ENCODE peak calls at places on chromosomes 7 and 10, in seven cellular contexts. J, F, M, G, D, P and H are unnamed samples.
A peak's percentile ranks its signal among the peaks of the same experiment; 100 is the strongest.

GRCh38 chr10:117242463-117242832 is 1.5 kb downstream of the SLC18A2 start:
- DNase-seq in G (no peak), F (no peak), P (no peak), M (no peak), D (no peak), J (no peak), H (no peak)

GRCh38 chr7:157979631-157980340 is 607.8 kb downstream of the PTPRN2 start:
- DNase-seq in P (no peak), M (no peak), G (no peak), D (no peak), J (no peak), F (no peak), H (no peak)

GRCh38 chr10:46308666-46309450 is 22.1 kb downstream of the ANTXRL start:
- DNase-seq in D (no peak), J (no peak), M (no peak), P (no peak), G (peak; percentile 46), F (peak; percentile 61), H (no peak)

GRCh38 chr7:37390149-37390548 is 58.5 kb downstream of the ELMO1 start:
- DNase-seq in M (no peak), D (no peak), J (no peak), P (no peak), G (peak; percentile 69), F (no peak), H (no peak)

GRCh38 chr7:106915873-106916272 is 50.8 kb downstream of the PIK3CG start:
- DNase-seq in M (no peak), F (no peak), D (no peak), G (no peak), J (no peak), P (no peak), H (no peak)

GRCh38 chr10:88819290-88819689 is 16.8 kb downstream of the LIPM start:
- DNase-seq in D (no peak), F (no peak), J (no peak), P (no peak), G (no peak), M (no peak), H (no peak)

GRCh38 chr10:60778978-60779668 is 845 bp downstream of the CDK1 start:
- DNase-seq in F (no peak), J (no peak), P (no peak), M (peak; percentile 33), G (no peak), D (no peak), H (peak; percentile 50)

GRCh38 chr7:42014625-42015412 is 222.2 kb downstream of the GLI3 start:
- DNase-seq in G (no peak), D (no peak), M (peak; percentile 79), P (peak; percentile 75), F (no peak), J (peak; percentile 70), H (peak; percentile 48)

GRCh38 chr7:20454202-20454601 is 123.5 kb downstream of the ITGB8 start:
- DNase-seq in F (no peak), G (no peak), J (no peak), D (no peak), P (no peak), M (no peak), H (no peak)

GRCh38 chr10:131636841-131637724 is 263.7 kb upstream of the PPP2R2D start:
- DNase-seq in P (no peak), F (no peak), J (no peak), D (peak; percentile 36), G (peak; percentile 34), M (no peak), H (no peak)

DNA sequence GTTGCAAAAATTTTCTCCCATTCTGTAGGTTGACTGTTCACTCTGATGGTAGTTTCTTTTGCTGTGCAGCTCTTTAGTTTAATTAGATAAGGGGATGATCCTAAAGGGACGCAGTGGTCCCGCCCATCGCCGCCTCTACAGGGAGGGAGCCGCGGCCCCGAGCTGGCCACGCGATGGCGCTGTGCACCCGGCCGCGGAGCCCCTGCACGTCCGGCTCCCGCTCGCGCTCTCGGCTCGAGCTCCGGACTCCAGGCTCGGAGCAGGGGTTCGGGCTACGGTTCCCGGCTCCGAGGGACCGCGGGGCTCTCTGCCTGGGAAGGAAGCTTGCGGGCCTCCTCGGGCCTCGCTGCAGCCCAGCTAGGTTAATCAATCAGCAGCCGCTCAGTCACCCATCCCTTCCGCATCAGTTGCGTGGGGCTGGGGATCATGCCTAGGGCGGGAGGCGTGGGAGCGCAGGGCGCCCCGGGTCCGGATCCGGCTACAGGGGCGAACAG is 97.8 kb downstream of the WDR11 start:
- DNase-seq in J (peak; percentile 68), M (peak; percentile 65), P (no peak), D (peak; percentile 66), G (peak; percentile 75), F (peak; percentile 75), H (peak; percentile 37)
- TF ChIP-seq CTCF in J (peak; percentile 94), M (peak; percentile 67), P (no peak), D (peak; percentile 70), G (peak; percentile 78), F (peak; percentile 91), H (peak; percentile 70)

DNA sequence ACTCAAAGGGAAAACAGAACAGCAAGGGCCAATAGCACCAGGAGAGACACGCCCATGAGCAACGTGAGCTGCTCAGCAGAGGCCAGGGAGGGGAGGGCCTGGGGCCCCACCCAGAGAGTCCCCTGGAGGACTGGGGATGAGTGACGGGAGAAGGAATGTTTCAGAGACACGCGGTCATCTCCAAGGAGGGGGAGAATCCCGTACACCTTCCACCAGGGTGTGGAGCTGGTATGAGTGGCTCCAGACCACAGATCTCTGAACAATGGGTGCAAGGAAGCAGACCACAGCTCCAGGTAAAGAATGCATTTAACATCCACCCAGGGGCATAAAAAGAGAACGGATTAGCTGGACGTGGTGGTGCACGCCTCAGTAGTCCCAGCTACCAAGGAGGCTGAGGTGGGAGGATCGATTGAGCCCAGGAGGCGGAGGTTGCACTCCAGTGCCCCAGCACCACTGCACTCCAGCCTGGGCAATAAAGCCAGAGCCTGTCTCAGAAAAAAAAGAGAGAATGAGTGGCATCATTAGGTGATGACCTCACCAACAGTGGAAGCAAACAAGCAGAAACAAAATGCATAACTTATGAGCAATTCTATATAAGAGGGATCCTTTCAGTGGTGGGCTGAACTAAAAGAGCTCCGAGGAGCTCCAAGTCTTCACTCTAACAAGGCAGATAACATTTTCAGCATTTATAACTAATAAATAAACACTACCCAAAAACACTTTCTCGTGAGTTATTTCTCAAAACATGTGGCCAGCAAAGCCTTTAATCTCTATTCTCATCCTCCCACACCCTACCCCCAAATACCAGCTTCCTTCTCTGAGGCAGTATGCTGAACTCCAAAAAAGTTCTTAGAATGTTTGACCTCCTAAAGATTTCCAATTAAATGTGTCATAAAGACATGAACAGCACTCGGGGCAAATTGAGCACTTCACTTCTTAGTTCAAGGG is 12.5 kb downstream of the PSAP start:
- DNase-seq in G (no peak), J (no peak), P (peak; percentile 36), M (peak; percentile 65), D (no peak), F (no peak), H (no peak)
- H3K4me1 ChIP-seq in G (peaks cover 87% of the 10 kb centered on the region), J (peaks cover 12% of the 10 kb centered on the region), P (peaks cover 76% of the 10 kb centered on the region), M (peaks cover 18% of the 10 kb centered on the region), D (peaks cover 95% of the 10 kb centered on the region), F (peaks cover 100% of the 10 kb centered on the region), H (peaks cover 92% of the 10 kb centered on the region)

GRCh38 chr7:54292171-54292925 is 249.8 kb upstream of the VSTM2A start:
- DNase-seq in M (no peak), G (no peak), P (no peak), F (no peak), D (no peak), J (no peak), H (no peak)
- TF ChIP-seq CTCF in M (no peak), G (no peak), P (no peak), F (no peak), D (no peak), J (no peak), H (no peak)

DNA sequence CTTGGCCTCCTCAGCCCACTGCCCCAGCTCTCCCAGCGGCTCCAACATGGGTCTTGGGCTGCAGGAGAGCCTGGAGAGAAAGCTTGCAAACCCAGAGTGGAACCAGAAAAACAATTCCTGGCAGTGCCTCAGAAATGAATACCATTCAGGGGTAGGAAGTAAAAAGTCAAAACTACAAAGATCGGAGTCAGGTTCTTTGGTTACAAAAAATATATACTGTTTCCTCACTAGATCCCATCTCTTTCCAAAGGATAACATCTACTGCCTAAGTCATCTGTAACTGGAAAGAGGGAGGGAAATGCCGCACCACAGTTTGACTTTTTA is 14.9 kb downstream of the CREB3L2 start:
- DNase-seq in F (no peak), D (no peak), M (no peak), P (no peak), J (no peak), G (no peak), H (no peak)
- H3K4me1 ChIP-seq in F (peaks cover 96% of the 10 kb centered on the region), D (peaks cover 42% of the 10 kb centered on the region), M (peaks cover under 1% of the 10 kb centered on the region), P (peaks cover 8% of the 10 kb centered on the region), J (peaks cover 11% of the 10 kb centered on the region), G (peaks cover 67% of the 10 kb centered on the region), H (peaks cover 82% of the 10 kb centered on the region)

GRCh38 chr7:101669307-101669706 is 40.2 kb upstream of the MYL10 start:
- DNase-seq in M (peak; percentile 19), D (no peak), J (no peak), G (no peak), F (no peak), P (peak; percentile 20), H (no peak)
- TF ChIP-seq CTCF in M (peak; percentile 58), D (peak; percentile 7), J (peak; percentile 48), G (no peak), F (no peak), P (no peak), H (peak; percentile 67)

DNA sequence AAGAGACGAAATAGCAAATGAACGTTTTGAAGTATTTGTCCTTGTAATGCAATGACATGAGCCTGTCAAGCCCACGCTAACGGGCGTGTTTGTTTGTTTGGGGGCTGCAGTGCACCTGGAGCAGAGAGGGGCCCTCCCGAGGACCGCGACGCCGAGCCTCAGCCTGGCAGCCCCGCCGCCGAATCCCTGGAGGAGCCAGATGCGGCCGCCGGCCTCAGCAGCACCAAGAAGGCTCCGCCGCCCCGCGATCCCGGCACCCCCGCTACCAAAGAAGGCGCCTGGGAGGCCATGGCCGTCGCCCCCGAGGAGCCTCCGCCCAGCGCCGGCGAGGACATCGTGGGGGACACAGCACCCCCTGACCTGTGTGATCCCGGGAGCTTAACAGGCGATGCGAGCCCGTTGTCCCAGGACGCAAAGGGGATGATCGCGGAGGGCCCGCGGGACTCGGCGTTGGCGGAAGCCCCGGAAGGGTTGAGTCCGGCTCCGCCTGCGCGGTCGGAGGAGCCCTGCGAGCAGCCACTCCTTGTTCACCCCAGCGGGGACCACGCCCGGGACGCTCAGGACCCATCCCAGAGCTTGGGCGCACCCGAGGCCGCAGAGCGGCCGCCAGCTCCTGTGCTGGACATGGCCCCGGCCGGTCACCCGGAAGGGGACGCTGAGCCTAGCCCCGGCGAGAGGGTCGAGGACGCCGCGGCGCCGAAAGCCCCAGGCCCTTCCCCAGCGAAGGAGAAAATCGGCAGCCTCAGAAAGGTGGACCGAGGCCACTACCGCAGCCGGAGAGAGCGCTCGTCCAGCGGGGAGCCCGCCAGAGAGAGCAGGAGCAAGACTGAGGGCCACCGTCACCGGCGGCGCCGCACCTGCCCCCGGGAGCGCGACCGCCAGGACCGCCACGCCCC is 118.5 kb downstream of the CYTH3 start:
- DNase-seq in F (no peak), D (no peak), J (no peak), M (no peak), P (no peak), G (no peak), H (no peak)
- H3K4me1 ChIP-seq in F (no peaks in the 10 kb centered on the region), D (no peaks in the 10 kb centered on the region), J (no peaks in the 10 kb centered on the region), M (no peaks in the 10 kb centered on the region), P (no peaks in the 10 kb centered on the region), G (no peaks in the 10 kb centered on the region), H (no peaks in the 10 kb centered on the region)

GRCh38 chr7:207418-208127 is 15.2 kb downstream of the FAM20C start:
- DNase-seq in M (no peak), P (no peak), F (no peak), J (no peak), D (no peak), G (no peak), H (no peak)
- TF ChIP-seq CTCF in M (peak; percentile 27), P (no peak), F (no peak), J (no peak), D (no peak), G (no peak), H (no peak)